ENCODE peak calls at places on chromosomes 7 and 10, in four cellular contexts. F is B cell, Y is fibroblast of lung, H is bronchial epithelial cell. B is an unnamed sample.

GRCh38 chr7:132430863-132431822 is 145.1 kb downstream of the PLXNA4 start:
- DNase-seq in H (peak), Y (peak), F (no peak), B (peak)

GRCh38 chr7:151057038-151057736 is 510 bp downstream of the CDK5 start:
- DNase-seq in H (no peak), F (no peak), Y (no peak), B (no peak)

GRCh38 chr10:67098460-67098859 is 172.6 kb downstream of the LRRTM3 start:
- DNase-seq in Y (peak), F (no peak), H (no peak), B (no peak)

GRCh38 chr10:44195120-44196007 is 189.5 kb downstream of the CXCL12 start:
- DNase-seq in H (peak), Y (peak), F (no peak), B (peak)

GRCh38 chr10:25907247-25907646 is 26.8 kb upstream of the MYO3A start:
- DNase-seq in F (no peak), Y (no peak), H (no peak), B (no peak)

GRCh38 chr10:110825510-110825909 is 46.2 kb upstream of the PDCD4 start:
- DNase-seq in H (no peak), F (no peak), Y (no peak), B (no peak)

GRCh38 chr10:112232670-112233069 is 49.1 kb upstream of the GPAM start:
- DNase-seq in H (no peak), Y (no peak), F (no peak), B (no peak)

GRCh38 chr7:105638942-105639495 is 57.7 kb upstream of the EFCAB10 start:
- DNase-seq in Y (no peak), F (no peak), H (peak), B (no peak)

GRCh38 chr7:13724631-13725566 is 264.6 kb downstream of the ETV1 start:
- DNase-seq in F (no peak), H (no peak), Y (no peak), B (no peak)

GRCh38 chr7:149624006-149624405 is 126.4 kb upstream of the ZNF746 start:
- DNase-seq in Y (peak), H (peak), F (peak), B (peak)

GRCh38 chr10:7410800-7411670 is at the start of gene SFMBT2:
- DNase-seq in F (peak), Y (peak), H (peak), B (peak)

GRCh38 chr7:70571403-70571911 is 560.5 kb upstream of the GALNT17 start:
- DNase-seq in H (peak), Y (peak), F (no peak), B (no peak)

GRCh38 chr7:124179641-124180040 is 146.8 kb upstream of the TMEM229A start:
- DNase-seq in F (no peak), H (no peak), Y (no peak), B (no peak)

GRCh38 chr10:28754930-28755718 is 77.8 kb downstream of the BAMBI start:
- DNase-seq in F (no peak), Y (no peak), H (peak), B (no peak)

GRCh38 chr10:68901106-68901927 is at the start of gene DDX50:
- DNase-seq in Y (peak), F (peak), H (peak), B (peak)

GRCh38 chr10:58435297-58435696 is 50.1 kb downstream of the TFAM start:
- DNase-seq in H (peak), Y (peak), F (no peak), B (peak)

GRCh38 chr7:29494350-29494749 is 69.3 kb upstream of the PRR15 start:
- DNase-seq in F (no peak), Y (peak), H (no peak), B (peak)

GRCh38 chr10:88555190-88555894 is 27.8 kb downstream of the RNLS start:
- DNase-seq in H (peak), F (no peak), Y (no peak), B (peak)

GRCh38 chr10:3281911-3282310 is 109.3 kb upstream of the PITRM1 start:
- DNase-seq in F (no peak), Y (no peak), H (no peak), B (no peak)

GRCh38 chr10:51171946-51172345 is 97.7 kb downstream of the PRKG1 start:
- DNase-seq in Y (no peak), H (peak), F (no peak), B (peak)

GRCh38 chr7:128037081-128037480 is 5.8 kb upstream of the LRRC4 start:
- DNase-seq in Y (no peak), H (no peak), F (no peak), B (no peak)

GRCh38 chr10:27188259-27188658 is 33.1 kb downstream of the MASTL start:
- DNase-seq in F (no peak), Y (no peak), H (peak), B (no peak)

GRCh38 chr7:156725074-156725473 is 84.5 kb downstream of the RNF32 start:
- DNase-seq in Y (peak), H (peak), F (no peak), B (peak)

GRCh38 chr10:73113543-73113942 is 3.3 kb downstream of the NUDT13 start:
- DNase-seq in H (peak), F (no peak), Y (no peak), B (peak)

GRCh38 chr10:29254123-29255046 is 34.5 kb upstream of the LYZL1 start:
- DNase-seq in H (no peak), F (no peak), Y (peak), B (no peak)

GRCh38 chr7:29109815-29110385 is 36.4 kb downstream of the CPVL start:
- DNase-seq in Y (no peak), F (no peak), H (peak), B (peak)

GRCh38 chr7:55194522-55194921 is 170.6 kb upstream of the LANCL2 start:
- DNase-seq in F (no peak), H (no peak), Y (no peak), B (no peak)

GRCh38 chr7:93148727-93149126 is 542 bp upstream of the SAMD9L start:
- DNase-seq in H (no peak), F (no peak), Y (no peak), B (no peak)

DNA sequence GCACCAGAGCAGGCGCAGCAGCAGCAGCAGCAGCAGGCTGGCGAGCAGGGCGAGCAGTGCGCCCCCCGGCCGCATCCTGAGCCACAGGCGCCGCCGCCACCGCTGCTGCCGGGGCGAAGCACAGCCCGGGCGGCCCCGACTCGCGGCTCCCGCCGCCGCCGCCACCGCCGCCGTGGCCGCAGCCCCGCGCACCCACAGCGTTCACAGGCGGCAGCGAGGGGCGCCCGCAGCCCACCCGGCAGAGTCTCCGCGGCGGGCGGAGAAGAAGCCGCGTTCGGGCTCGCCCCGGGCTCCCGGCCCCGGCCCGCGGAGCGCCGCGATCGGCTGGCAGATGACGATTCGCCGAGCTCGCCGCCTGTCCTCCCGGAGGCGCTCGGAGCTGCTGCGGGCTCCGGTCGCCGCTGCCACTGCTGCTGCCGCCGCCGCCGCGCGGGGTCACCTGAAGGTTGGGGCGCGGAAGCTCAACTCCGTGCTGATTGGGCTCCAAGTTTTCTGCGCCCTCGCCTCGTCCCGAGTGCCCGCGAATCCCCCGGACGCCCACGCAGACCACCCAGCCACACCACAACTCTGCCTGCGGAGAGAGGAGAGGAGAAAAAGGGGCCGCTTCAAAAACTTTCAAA is at the start of gene ST8SIA6:
- DNase-seq in F (peak), Y (peak), H (no peak), B (peak)
- TF ChIP-seq CTCF in F (no peak), Y (no peak), H (no peak), B (no peak)

DNA sequence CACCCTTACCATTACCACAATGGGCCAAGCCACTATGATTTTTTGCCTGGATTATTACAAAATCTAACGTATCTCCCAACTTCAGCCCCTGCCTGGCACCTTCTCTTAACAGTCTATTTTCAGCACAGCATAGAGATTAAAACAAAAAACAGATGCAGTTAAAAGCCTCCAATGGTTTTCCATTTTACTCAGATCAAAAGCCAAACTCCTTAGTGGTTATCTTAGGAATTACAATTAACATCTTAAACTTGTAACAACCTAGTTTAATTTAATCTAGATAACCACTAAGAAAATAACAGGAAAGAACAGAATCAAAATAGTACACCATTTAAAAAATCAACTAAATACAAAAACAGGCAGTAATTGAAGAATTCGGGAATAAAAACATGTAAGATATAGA is 43.5 kb downstream of the DNAJC1 start:
- DNase-seq in Y (no peak), H (no peak), F (no peak), B (no peak)
- TF ChIP-seq CTCF in Y (no peak), H (no peak), F (no peak), B (no peak)

GRCh38 chr7:27784399-27785053 is 44.6 kb downstream of the TAX1BP1 start:
- DNase-seq in F (no peak), Y (peak), H (peak), B (peak)
- TF ChIP-seq CTCF in F (peak), Y (peak), H (peak), B (peak)

GRCh38 chr10:93356516-93356915 is 125.6 kb downstream of the MYOF start:
- DNase-seq in Y (no peak), F (no peak), H (no peak), B (no peak)

GRCh38 chr10:93352638-93353383 is 129.3 kb downstream of the MYOF start:
- DNase-seq in Y (peak), F (peak), H (peak), B (peak)

DNA sequence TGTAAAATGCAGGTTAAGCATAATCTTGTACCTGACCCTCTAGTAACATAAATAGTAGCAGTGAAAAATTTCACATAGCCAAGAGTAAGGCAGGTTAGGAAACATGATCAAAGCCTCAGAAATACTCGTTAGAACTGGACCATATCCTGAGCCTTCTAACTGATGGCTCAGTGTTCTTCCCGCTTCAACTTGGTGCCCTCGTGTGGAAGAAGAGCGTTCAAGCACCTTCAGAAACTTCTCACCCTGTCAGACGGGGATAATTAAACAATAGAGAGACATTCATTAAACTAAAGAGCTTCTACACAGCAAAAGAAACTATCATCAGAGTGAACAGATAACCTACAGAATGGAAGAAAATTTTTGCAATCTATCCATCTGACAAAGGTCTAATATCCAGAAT is 124.5 kb downstream of the MYOF start:
- DNase-seq in H (no peak), F (no peak), Y (peak), B (peak)
- TF ChIP-seq CTCF in H (peak), F (peak), Y (peak), B (peak)

DNA sequence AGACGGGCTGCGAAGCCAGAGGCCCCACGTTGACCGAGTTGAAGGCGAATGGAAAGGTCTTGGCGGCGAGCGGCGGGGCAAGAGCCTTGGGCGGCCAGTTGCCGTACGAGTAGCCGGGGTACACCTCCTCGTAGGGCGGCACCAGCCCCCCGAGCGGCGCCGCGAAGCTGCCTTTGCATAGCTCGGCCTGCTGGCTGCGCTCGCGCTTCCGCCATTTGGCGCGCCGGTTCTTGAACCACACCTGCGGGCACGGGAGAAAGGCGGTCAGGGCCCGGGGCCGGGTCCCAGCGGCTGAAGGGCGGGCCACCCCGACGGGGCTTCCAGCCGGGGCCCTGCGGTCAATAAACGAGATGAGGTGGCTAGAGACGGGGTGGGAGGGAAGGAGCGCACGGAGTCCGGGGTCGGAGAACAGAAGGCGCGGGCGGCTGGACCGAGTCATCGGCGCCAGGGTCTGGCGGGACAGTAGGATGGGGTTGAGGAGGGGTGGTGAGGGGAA is 4.8 kb downstream of the ELOVL3 start:
- DNase-seq in H (no peak), F (peak), Y (no peak), B (no peak)
- TF ChIP-seq CTCF in H (peak), F (no peak), Y (peak), B (no peak)

DNA sequence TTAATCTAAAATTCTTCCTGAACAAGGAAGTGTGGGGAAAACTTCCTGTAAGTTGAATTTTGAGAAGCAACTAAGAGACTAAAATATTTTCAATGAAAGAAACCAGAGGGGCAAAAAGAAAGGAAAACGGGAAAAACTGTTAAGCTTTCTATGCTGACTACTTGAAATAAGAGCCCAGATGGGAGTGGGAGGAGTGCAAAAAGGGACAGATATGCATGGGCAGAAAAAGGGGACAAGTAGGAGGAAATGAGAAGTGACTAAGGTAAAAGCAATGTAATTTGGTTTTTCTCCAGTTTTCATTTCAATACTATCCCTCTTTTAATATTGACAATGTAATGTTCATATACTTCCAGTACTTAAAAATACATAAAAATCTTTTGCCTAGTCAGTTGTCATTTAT is 11.1 kb downstream of the OGA start:
- DNase-seq in F (no peak), Y (no peak), H (no peak), B (no peak)
- TF ChIP-seq CTCF in F (no peak), Y (no peak), H (no peak), B (no peak)